ENCODE peak calls at places on chromosomes 12 and 14, in four cellular contexts. K is breast epithelium, B is HepG2, E is stomach. Z is an unnamed sample.

GRCh38 chr12:43957732-43958131 is 121.9 kb downstream of the TMEM117 start:
- DNase-seq in K (no peak), B (peak), E (no peak), Z (peak)

GRCh38 chr12:6963741-6964446 is 6.6 kb downstream of the PHB2 start:
- DNase-seq in K (no peak), B (no peak), E (no peak), Z (no peak)

GRCh38 chr12:106138646-106139421 is at the start of gene NUAK1:
- DNase-seq in K (no peak), E (peak), B (no peak), Z (no peak)

GRCh38 chr12:86376052-86376451 is 119.9 kb upstream of the MGAT4C start:
- DNase-seq in K (no peak), B (peak), E (no peak), Z (no peak)

GRCh38 chr14:23631702-23632460 is 4.3 kb upstream of the DHRS2 start:
- DNase-seq in B (peak), K (peak), E (peak), Z (peak)

GRCh38 chr14:94364037-94364436 is 24.4 kb downstream of the SERPINA1 start:
- DNase-seq in K (no peak), B (no peak), E (no peak), Z (no peak)

GRCh38 chr12:105920161-105920684 is 218.5 kb downstream of the NUAK1 start:
- DNase-seq in B (no peak), K (peak), E (no peak), Z (no peak)

GRCh38 chr12:109461846-109462766 is 15.0 kb downstream of the KCTD10 start:
- DNase-seq in E (peak), K (peak), B (peak), Z (no peak)

GRCh38 chr12:85057370-85057963 is 21.3 kb downstream of the LRRIQ1 start:
- DNase-seq in B (peak), K (no peak), E (no peak), Z (no peak)

GRCh38 chr14:33774866-33775519 is 175.9 kb downstream of the EGLN3 start:
- DNase-seq in K (no peak), E (no peak), B (no peak), Z (no peak)

GRCh38 chr14:68733086-68733621 is 59.7 kb downstream of the ZFP36L1 start:
- DNase-seq in B (no peak), E (no peak), K (no peak), Z (peak)

GRCh38 chr14:64726585-64726890 is 22.3 kb downstream of the PLEKHG3 start:
- DNase-seq in K (no peak), E (peak), B (no peak), Z (no peak)

GRCh38 chr14:58270628-58271027 is 26.0 kb downstream of the PSMA3 start:
- DNase-seq in E (no peak), B (no peak), K (no peak), Z (no peak)

GRCh38 chr12:69929125-69929524 is 104.1 kb downstream of the MYRFL start:
- DNase-seq in B (no peak), E (no peak), K (no peak), Z (no peak)

GRCh38 chr12:93089805-93090569 is 160.9 kb upstream of the EEA1 start:
- DNase-seq in K (no peak), B (no peak), E (no peak), Z (no peak)

GRCh38 chr12:110355080-110355479 is 48.4 kb downstream of the ANAPC7 start:
- DNase-seq in K (no peak), B (peak), E (no peak), Z (no peak)

GRCh38 chr12:94570161-94570560 is 80.2 kb downstream of the TMCC3 start:
- DNase-seq in K (no peak), B (no peak), E (no peak), Z (no peak)

GRCh38 chr12:117151195-117152031 is 38.9 kb downstream of the FBXO21 start:
- DNase-seq in B (peak), E (peak), K (peak), Z (no peak)

GRCh38 chr14:66281036-66281776 is 205.0 kb upstream of the CCDC196 start:
- DNase-seq in B (no peak), K (no peak), E (no peak), Z (no peak)

GRCh38 chr12:104314242-104314614 is 10.7 kb downstream of the EID3 start:
- DNase-seq in B (no peak), E (no peak), K (no peak), Z (no peak)

GRCh38 chr12:94973202-94973601 is 30.3 kb downstream of the NDUFA12 start:
- DNase-seq in E (no peak), B (no peak), K (no peak), Z (no peak)

GRCh38 chr12:68332726-68333630 is 816 bp upstream of the MDM1 start:
- DNase-seq in K (no peak), E (no peak), B (no peak), Z (no peak)

GRCh38 chr14:105497671-105498429 is 6.8 kb downstream of the TEDC1 start:
- DNase-seq in E (no peak), K (no peak), B (no peak), Z (peak)

DNA sequence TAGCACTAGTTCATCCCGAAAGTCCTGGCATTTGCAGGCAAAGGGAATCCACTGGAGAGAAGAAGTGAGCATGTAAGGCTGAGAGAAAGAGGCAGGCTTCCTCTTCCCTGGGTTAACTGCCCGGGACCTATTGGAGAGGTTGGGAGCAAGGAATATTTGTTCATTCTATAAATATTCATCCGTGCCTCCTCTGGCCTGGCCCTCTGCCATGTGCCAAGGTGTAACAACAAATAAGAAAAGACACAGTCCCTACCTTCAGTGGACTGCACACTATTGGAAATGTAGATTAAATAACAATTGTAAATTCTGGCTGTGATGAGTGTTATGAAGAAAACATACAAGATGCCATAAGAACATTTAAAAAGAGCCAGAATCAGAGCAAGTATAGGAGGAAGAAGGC is 785.6 kb downstream of the MED13L start:
- DNase-seq in E (peak), B (no peak), K (no peak), Z (no peak)
- TF ChIP-seq POLR2AphosphoS5 in E (no peak), B (no peak), K (no peak), Z (no peak)

GRCh38 chr12:132703611-132704010 is 7.0 kb upstream of the PGAM5 start:
- DNase-seq in E (no peak), B (no peak), K (no peak), Z (no peak)
- TF ChIP-seq POLR2AphosphoS5 in E (no peak), B (no peak), K (no peak), Z (no peak)

DNA sequence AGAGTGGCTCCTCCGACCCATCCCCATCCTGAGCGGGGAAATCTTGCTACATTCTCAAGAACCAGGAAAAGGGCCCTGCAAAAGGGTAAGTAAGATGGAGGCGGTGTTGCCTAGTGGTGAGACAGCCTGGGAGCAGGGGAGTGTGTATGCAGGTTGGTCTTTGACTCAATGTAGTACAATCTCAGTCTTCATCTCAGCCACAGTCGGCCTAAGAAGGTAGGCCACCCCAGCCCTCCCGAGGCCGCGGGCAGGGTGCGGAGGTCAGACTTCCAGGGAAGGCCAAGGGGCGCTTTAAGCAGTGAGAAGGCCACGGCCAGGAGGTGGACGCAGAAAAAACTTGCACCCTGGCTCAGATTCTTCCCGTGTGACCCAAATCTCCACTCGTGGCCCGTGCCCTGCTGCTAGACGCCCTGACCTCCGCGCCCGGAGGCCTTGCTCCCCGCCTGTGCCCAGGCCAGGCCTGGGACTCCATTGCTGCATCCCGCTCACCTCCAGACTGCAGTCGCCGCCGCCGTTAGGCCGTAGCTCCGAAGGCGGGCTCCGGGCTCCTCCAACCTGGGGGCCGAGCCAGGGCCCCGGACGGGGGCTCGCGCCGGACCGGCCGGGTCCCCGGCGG is 435 bp downstream of the FOXM1 start:
- DNase-seq in E (no peak), B (no peak), K (no peak), Z (no peak)
- TF ChIP-seq POLR2AphosphoS5 in E (no peak), B (no peak), K (no peak), Z (no peak)

GRCh38 chr12:50111693-50112455 is at the start of gene COX14:
- DNase-seq in E (peak), B (peak), K (peak), Z (peak)
- TF ChIP-seq POLR2AphosphoS5 in E (peak), B (peak), K (peak), Z (peak)

GRCh38 chr14:52351191-52351560 is 37.1 kb downstream of the PTGER2 start:
- DNase-seq in K (no peak), E (no peak), B (no peak), Z (no peak)
- TF ChIP-seq POLR2AphosphoS5 in K (no peak), E (peak), B (no peak), Z (no peak)

DNA sequence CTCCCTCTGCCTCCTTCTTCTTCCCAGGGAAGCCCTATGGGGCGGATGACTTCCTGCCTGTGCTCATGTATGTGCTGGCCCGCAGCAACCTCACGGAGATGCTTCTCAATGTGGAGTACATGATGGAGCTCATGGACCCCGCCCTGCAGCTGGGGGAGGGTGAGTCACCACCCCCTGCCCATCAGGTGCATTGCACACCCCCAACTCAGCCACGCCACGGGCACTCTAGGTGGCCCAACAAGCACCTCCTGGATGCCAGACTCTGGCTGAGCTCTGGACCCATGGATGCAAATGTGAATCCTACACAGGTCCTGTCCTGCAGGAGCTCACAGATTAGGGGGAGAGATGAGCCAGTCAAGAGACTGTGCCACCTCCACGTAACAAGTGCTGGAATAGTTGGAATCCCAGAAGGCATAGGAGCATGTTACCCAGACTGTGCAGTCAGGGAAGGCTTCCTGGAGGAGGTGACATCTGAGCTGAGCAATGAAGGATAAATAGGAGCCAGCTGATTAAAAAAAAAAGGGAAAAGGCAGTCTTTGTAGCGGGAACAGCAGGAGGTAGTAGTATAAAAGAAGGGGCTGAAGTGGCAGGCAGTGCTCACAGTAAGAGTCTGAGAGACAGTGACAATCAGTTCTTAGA is 71.9 kb downstream of the LGMN start:
- DNase-seq in B (no peak), E (no peak), K (no peak), Z (no peak)
- TF ChIP-seq POLR2AphosphoS5 in B (no peak), E (no peak), K (no peak), Z (no peak)

GRCh38 chr14:22541721-22542120 is 47.3 kb downstream of the DAD1 start:
- DNase-seq in K (no peak), B (no peak), E (no peak), Z (no peak)

GRCh38 chr14:22540286-22540685 is 48.7 kb downstream of the DAD1 start:
- DNase-seq in K (no peak), E (no peak), B (no peak), Z (no peak)

GRCh38 chr14:22539831-22540230 is 49.2 kb downstream of the DAD1 start:
- DNase-seq in B (no peak), K (no peak), E (no peak), Z (no peak)

GRCh38 chr14:22542360-22542759 is 46.7 kb downstream of the DAD1 start:
- DNase-seq in B (no peak), E (no peak), K (no peak), Z (no peak)

DNA sequence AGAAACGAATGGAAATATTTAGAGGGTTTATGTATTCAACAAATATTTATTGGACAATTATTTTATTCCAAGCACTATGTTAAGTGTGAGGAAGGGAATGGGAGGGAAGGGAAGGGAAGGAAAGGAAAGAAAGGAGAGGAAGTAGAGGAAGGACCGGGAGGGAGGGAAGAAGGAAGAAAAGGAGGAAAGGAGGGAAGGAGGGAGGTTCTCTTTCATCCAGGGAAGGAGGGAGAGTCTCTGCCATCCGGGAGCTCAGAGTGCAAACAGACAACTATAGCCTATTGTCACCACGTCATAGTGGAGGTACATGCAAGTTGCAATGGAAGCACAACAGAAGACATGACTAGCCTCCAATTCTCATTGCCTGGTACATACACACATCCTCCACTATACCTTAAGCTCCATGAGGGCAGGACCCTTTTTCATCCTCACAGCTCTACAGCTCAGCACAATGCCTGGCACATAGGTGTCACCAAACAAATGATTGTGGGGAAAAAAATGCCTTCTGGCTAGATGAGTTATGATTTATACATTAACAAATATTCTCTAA is 48.1 kb downstream of the DAD1 start:
- DNase-seq in B (no peak), E (no peak), K (no peak), Z (no peak)
- TF ChIP-seq POLR2AphosphoS5 in B (no peak), E (no peak), K (no peak), Z (no peak)

DNA sequence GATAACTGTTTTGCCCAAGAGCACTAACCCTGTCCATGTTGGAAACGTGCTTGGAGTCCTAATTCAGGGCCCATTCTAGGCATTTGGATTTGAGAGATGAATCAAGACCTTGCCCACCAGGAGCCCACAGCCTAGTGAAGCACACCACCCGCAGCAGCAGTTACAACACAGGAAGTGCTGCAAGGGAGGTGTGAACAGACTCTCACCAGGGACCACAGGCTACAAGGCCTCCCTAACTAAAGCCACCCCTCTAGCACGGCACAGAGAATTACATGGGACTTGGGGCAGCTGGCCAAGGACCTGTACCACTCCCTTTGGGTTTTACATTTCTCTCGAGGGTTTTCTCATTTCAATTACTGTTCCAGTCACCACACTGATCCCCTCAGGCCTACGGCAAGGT is 49.4 kb upstream of the FOXN3 start:
- DNase-seq in B (no peak), K (no peak), E (no peak), Z (no peak)
- TF ChIP-seq POLR2AphosphoS5 in B (no peak), K (no peak), E (no peak), Z (no peak)

Z was measured in GM12892.